ENCODE peak calls at places on chromosomes 7 and 10, in five cellular contexts. B is GM23338, I is right lobe of liver, Z is cardiac muscle cell, V is tibial nerve. C is an unnamed sample. For H3K36me3, the result is how much of the 10 kb centered on the place peaks cover.

GRCh38 chr10:103254538-103255325 is 9.0 kb downstream of the RPEL1 start:
- DNase-seq in B (peak), I (no peak), Z (peak), V (no peak), C (no peak)

GRCh38 chr10:29324220-29324831 is 35.5 kb downstream of the LYZL1 start:
- DNase-seq in B (no peak), I (peak), Z (no peak), V (no peak), C (no peak)

GRCh38 chr7:151143261-151144015 is 24.1 kb downstream of the GBX1 start:
- DNase-seq in B (no peak), I (peak), Z (peak), V (no peak), C (no peak)

GRCh38 chr7:44990520-44991023 is 9.4 kb upstream of the CCM2 start:
- DNase-seq in B (no peak), I (no peak), Z (peak), V (no peak), C (no peak)

GRCh38 chr10:32893431-32893830 is 64.6 kb downstream of the ITGB1 start:
- DNase-seq in B (peak), I (no peak), Z (no peak), V (no peak), C (no peak)

GRCh38 chr7:107232568-107233090 is 63.8 kb downstream of the HBP1 start:
- DNase-seq in B (no peak), I (no peak), Z (peak), V (no peak), C (no peak)

GRCh38 chr10:8975535-8975934 is 921.0 kb downstream of the GATA3 start:
- DNase-seq in B (peak), I (no peak), Z (no peak), V (no peak), C (no peak)

GRCh38 chr7:99141756-99142726 is 1.9 kb downstream of the SMURF1 start:
- DNase-seq in B (peak), I (peak), Z (peak), V (peak), C (peak)

GRCh38 chr10:13686331-13686752 is 99.6 kb downstream of the PRPF18 start:
- DNase-seq in B (no peak), I (no peak), Z (peak), V (no peak), C (no peak)

GRCh38 chr7:99505324-99505662 is 831 bp downstream of the ZKSCAN5 start:
- DNase-seq in B (no peak), I (no peak), Z (peak), V (no peak), C (no peak)

GRCh38 chr7:155533827-155534690 is 12.3 kb downstream of the CNPY1 start:
- DNase-seq in B (peak), I (no peak), Z (peak), V (no peak), C (peak)

DNA sequence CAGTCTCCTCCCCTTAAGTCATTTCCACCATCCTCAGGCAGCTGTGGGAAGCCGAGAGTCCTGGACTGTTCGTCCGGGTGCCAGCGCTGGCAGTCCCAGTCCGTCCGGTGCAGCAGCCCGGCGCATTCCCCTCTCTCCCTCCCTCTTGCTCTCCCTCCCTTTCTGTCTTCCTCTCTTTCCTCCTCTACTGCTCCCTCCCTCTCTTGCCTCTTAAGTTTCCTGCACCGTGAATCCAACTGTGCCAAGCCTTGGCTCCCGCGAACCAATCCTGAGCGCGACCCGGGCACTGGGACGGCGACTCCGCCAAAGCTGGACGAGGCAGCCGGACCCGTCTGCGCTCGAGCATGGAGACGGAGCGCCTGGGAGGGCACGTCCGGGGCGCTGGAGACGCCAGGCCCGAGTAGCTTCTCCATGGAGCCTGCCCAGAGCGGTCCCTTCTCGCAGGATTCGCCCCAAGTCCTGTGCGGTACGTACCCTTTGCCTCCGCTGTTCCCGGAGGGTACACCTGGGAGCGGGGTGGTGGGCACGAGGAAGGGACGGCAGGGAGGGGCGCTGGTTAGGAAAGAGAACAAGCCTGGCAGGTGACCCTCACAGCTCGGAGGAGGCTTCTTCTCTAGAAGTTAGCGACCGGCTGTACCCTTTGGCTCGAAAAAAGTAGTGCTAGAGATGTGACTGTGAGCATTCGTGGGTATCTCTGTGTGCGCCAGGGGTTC is 1.0 kb downstream of the NXPH1 start:
- DNase-seq in B (peak), I (no peak), Z (no peak), V (no peak), C (no peak)
- H3K4me3 ChIP-seq in B (peak), I (no peak), Z (peak), V (no peak), C (no peak)

DNA sequence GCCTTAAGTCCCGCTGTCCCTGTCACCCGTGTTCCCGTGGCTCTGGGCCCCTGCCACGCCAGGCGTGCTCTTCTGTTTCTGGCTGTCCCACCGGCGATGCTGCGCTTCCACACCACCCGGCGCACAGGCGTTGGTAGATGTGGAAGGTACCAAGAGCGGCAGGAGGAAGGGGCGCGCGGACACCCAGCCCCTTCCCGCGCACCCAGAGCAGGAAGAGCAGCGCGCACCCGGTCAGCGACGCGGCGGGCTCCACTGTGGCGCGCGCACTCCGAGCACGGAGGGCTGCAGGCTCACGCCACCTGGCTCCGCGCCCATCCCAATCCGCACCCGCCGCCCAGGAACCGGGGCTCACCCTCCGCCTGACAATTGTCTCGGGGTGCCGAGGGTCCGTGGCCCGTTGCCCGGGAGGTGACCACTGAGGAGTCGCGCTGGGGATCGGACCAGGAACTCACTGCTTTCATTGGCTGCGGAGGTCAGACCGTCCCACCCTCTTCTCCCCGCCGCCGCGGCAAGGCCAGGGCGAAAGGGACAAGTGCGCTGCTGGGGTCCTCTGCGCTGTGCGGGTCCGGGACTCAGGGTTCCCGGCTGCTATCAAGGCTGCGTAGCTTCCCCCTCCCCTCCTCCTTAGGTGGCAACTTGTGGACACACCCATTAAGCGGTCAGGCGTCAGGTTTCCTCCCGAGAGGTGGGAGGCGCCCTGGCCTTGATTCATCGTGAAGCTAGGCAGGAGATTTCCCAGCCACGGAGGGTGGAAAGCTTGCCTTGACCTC is 121.6 kb upstream of the ZNF92 start:
- DNase-seq in B (peak), I (no peak), Z (peak), V (no peak), C (peak)
- TF ChIP-seq CTCF in B (no peak), I (no peak), Z (no peak), V (no peak), C (no peak)

DNA sequence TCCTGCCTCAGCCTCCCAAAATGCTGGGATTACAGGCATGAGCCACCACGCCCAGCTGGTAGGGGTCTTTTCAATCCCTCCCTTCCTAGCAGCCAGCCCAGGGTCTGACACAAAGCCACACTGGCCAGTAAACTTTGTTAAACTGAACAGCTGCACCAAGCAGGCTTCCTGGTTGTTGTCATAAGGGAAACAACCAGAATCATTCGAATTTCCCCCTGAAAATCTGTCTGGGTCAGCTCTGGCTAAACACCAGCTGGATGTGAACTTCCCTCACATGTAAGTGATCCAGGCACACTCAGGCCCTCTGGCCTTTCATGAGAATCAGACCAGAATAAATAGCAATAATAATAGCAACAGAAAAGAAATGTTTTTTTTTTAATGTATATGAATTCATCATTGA is 7.4 kb downstream of the IMPDH1 start:
- DNase-seq in B (no peak), I (no peak), Z (no peak), V (no peak), C (no peak)
- H3K36me3 ChIP-seq in B (under half), I (under half), Z (under half), V (half or more), C (under half)

DNA sequence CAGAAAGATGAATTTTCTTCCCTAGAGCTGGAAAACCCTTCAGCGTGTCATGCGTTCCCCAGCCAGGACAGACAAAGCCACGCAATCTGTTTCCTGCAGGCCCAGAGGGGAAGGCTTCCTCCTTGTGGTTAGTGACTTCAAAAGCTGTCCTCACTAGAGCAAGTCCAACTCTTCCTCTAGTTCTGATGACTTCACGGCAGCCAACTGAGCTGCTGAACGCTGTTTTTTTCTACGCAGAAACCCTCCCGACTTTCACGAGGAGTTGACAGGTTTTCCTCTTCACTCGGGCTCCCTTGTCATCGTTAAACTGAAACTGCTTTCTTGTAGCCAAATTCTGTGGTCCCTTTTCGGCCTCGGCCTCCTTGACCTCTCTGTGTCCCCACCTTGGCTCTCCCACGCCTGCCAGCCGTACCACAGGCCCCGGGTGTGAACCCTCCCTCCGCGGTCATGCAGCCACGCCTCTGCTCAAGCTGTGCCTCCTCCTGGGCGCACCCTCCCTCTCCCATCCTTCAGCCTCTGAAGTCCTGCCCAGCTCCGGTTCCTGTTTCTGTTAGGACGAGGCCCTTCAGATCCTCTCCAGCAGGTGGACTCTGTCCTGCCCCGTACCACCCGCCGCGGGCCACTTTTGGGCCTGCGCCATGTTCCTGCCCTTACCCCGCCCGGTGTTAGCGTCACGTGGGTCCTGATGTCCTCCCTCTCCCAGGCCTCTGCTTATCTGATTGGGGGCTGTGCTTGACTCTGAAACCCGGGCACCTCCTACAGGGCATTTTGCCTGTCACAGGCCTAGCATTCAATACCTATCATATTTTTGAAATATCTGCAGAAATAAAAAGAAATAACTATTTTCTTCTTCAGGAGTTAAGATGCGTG is 39.3 kb downstream of the CUX1 start:
- DNase-seq in B (peak), I (peak), Z (peak), V (peak), C (peak)
- H3K4me3 ChIP-seq in B (no peak), I (peak), Z (no peak), V (no peak), C (peak)

DNA sequence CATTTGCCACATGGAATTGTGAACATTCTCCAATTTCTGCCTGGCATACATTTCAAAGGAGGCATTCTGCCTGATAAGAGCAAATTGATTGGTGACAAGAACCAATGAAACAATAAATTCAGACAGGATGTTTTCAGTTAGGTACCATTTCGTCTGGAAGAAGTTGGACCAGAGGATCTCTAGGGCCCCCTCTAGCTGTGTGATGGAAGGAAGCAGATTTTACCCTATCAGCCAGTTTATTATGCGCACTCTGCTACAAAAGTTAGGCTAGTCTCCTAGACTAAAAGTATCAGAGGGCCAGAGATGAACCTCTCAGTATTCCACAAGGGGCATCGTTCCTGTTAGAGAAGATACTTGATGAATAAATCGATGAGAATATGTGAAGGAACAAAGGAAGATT is 118.0 kb downstream of the BUB3 start:
- DNase-seq in B (no peak), I (no peak), Z (no peak), V (no peak), C (no peak)
- TF ChIP-seq CTCF in B (peak), I (peak), Z (peak), V (no peak), C (peak)

GRCh38 chr10:130220251-130221185 is 84.3 kb downstream of the GLRX3 start:
- DNase-seq in B (no peak), I (peak), Z (no peak), V (no peak), C (no peak)
- H3K36me3 ChIP-seq in B (under half), I (under half), Z (under half), V (under half), C (under half)

GRCh38 chr10:86670290-86670811 is 2.0 kb downstream of the LDB3 start:
- DNase-seq in B (no peak), I (no peak), Z (no peak), V (no peak), C (no peak)
- H3K4me3 ChIP-seq in B (no peak), I (no peak), Z (peak), V (peak), C (no peak)

GRCh38 chr7:117715784-117716445 is 157.3 kb downstream of the CTTNBP2 start:
- DNase-seq in B (peak), I (no peak), Z (peak), V (no peak), C (no peak)
- TF ChIP-seq CTCF in B (peak), I (peak), Z (peak), V (peak), C (peak)

DNA sequence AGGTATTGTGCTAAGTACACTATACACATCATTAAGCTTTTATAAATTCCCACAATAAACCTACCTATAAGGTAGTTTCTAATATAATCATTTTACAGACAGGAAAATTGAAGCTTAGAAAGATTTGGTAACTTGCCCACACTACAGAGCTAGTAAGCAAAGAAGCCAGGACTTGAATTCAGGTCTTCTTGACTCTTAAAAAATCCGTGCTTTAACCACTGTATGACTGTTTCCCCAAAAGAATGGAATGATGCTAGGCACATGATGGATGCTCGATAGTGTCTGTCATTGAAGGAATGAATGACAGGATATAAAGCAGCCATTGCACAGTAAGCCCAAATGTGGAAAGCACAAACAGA is 26.6 kb downstream of the ZNF800 start:
- DNase-seq in B (no peak), I (no peak), Z (no peak), V (no peak), C (no peak)
- H3K36me3 ChIP-seq in B (under half), I (under half), Z (under half), V (half or more), C (under half)

GRCh38 chr7:25694690-25695089 is 457.3 kb upstream of the NFE2L3 start:
- DNase-seq in B (no peak), I (no peak), Z (no peak), V (no peak), C (no peak)

GRCh38 chr7:25698709-25699108 is 453.3 kb upstream of the NFE2L3 start:
- DNase-seq in B (no peak), I (no peak), Z (no peak), V (no peak), C (no peak)

GRCh38 chr7:25696565-25696964 is 455.4 kb upstream of the NFE2L3 start:
- DNase-seq in B (no peak), I (no peak), Z (no peak), V (no peak), C (no peak)
- H3K4me3 ChIP-seq in B (no peak), I (no peak), Z (no peak), V (no peak), C (no peak)

C was measured in GM06990.